ENCODE peak calls at places on chromosomes 7 and 10, in nine cellular contexts. One of them, this sample, is unnamed.

GRCh38 chr10:80700252-80700651 is 162.6 kb downstream of the SH2D4B start:
- DNase-seq in thoracic aorta: no peak
- DNase-seq in AG09319: no peak
- DNase-seq in stomach: no peak
- DNase-seq in astrocyte: no peak
- DNase-seq in kidney epithelial cell: no peak
- DNase-seq in WTC11: no peak
- DNase-seq in neural progenitor cell: no peak
- DNase-seq in omental fat pad: no peak
- DNase-seq in this sample: no peak

GRCh38 chr7:33061282-33061928 is 1.2 kb downstream of the NT5C3A start:
- DNase-seq in stomach: no peak
- DNase-seq in astrocyte: no peak
- DNase-seq in thoracic aorta: no peak
- DNase-seq in WTC11: no peak
- DNase-seq in neural progenitor cell: no peak
- DNase-seq in AG09319: no peak
- DNase-seq in kidney epithelial cell: no peak
- DNase-seq in omental fat pad: no peak
- DNase-seq in this sample: no peak

GRCh38 chr7:37284285-37284684 is 164.4 kb downstream of the ELMO1 start:
- DNase-seq in thoracic aorta: no peak
- DNase-seq in WTC11: no peak
- DNase-seq in omental fat pad: no peak
- DNase-seq in astrocyte: no peak
- DNase-seq in AG09319: no peak
- DNase-seq in neural progenitor cell: no peak
- DNase-seq in stomach: no peak
- DNase-seq in kidney epithelial cell: no peak
- DNase-seq in this sample: no peak

GRCh38 chr7:727806-728460 is 852 bp upstream of the PRKAR1B start:
- DNase-seq in kidney epithelial cell: no peak
- DNase-seq in omental fat pad: no peak
- DNase-seq in stomach: no peak
- DNase-seq in WTC11: no peak
- DNase-seq in thoracic aorta: no peak
- DNase-seq in AG09319: no peak
- DNase-seq in neural progenitor cell: peak
- DNase-seq in astrocyte: no peak
- DNase-seq in this sample: no peak

GRCh38 chr10:84076540-84077195 is 62.6 kb upstream of the GHITM start:
- DNase-seq in kidney epithelial cell: no peak
- DNase-seq in astrocyte: peak
- DNase-seq in neural progenitor cell: peak
- DNase-seq in stomach: no peak
- DNase-seq in thoracic aorta: no peak
- DNase-seq in AG09319: no peak
- DNase-seq in WTC11: peak
- DNase-seq in omental fat pad: no peak
- DNase-seq in this sample: no peak

GRCh38 chr7:89559596-89559995 is 594.7 kb upstream of the STEAP1 start:
- DNase-seq in WTC11: no peak
- DNase-seq in omental fat pad: no peak
- DNase-seq in astrocyte: no peak
- DNase-seq in neural progenitor cell: no peak
- DNase-seq in stomach: no peak
- DNase-seq in thoracic aorta: no peak
- DNase-seq in kidney epithelial cell: no peak
- DNase-seq in AG09319: no peak
- DNase-seq in this sample: no peak

GRCh38 chr7:111026806-111027205 is 64.1 kb upstream of the LRRN3 start:
- DNase-seq in omental fat pad: no peak
- DNase-seq in neural progenitor cell: no peak
- DNase-seq in astrocyte: no peak
- DNase-seq in AG09319: no peak
- DNase-seq in kidney epithelial cell: no peak
- DNase-seq in WTC11: no peak
- DNase-seq in thoracic aorta: no peak
- DNase-seq in stomach: no peak
- DNase-seq in this sample: no peak

GRCh38 chr7:108030536-108030935 is 27.6 kb upstream of the LAMB1 start:
- DNase-seq in kidney epithelial cell: no peak
- DNase-seq in AG09319: no peak
- DNase-seq in WTC11: no peak
- DNase-seq in astrocyte: no peak
- DNase-seq in neural progenitor cell: no peak
- DNase-seq in thoracic aorta: no peak
- DNase-seq in omental fat pad: no peak
- DNase-seq in stomach: no peak
- DNase-seq in this sample: no peak

GRCh38 chr10:93034426-93034825 is 26.2 kb upstream of the CYP26C1 start:
- DNase-seq in AG09319: peak
- DNase-seq in stomach: no peak
- DNase-seq in astrocyte: peak
- DNase-seq in omental fat pad: no peak
- DNase-seq in WTC11: no peak
- DNase-seq in thoracic aorta: no peak
- DNase-seq in neural progenitor cell: no peak
- DNase-seq in kidney epithelial cell: no peak
- DNase-seq in this sample: no peak

GRCh38 chr10:93039110-93039509 is 21.5 kb upstream of the CYP26C1 start:
- DNase-seq in kidney epithelial cell: no peak
- DNase-seq in WTC11: no peak
- DNase-seq in omental fat pad: no peak
- DNase-seq in stomach: no peak
- DNase-seq in thoracic aorta: no peak
- DNase-seq in AG09319: no peak
- DNase-seq in astrocyte: no peak
- DNase-seq in neural progenitor cell: no peak
- DNase-seq in this sample: no peak

DNA sequence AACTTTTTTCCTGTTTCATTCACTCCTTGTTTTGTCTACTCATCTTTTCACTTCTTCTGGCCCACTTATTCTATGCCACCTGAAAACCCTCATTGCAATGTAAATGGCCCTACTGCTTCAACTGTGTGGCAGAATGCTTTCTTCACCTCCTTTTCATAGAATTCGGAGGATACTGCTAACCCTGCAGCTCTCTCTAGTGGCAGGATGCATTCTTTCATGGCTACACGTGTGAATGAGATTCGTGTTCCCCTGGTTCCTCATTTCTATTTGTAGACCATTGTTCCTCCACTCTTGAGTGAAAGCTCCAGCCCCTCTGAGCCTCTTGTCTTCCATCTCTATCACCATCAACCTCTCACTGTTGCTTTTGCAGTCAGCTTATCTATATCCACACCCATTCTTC is 20.9 kb upstream of the CYP26C1 start:
- DNase-seq in thoracic aorta: no peak
- DNase-seq in omental fat pad: no peak
- DNase-seq in WTC11: no peak
- DNase-seq in astrocyte: peak
- DNase-seq in kidney epithelial cell: no peak
- DNase-seq in AG09319: no peak
- DNase-seq in stomach: no peak
- DNase-seq in neural progenitor cell: peak
- DNase-seq in this sample: no peak
- TF ChIP-seq CTCF in thoracic aorta: peak
- TF ChIP-seq CTCF in omental fat pad: no peak
- TF ChIP-seq CTCF in WTC11: peak
- TF ChIP-seq CTCF in astrocyte: peak
- TF ChIP-seq CTCF in kidney epithelial cell: peak
- TF ChIP-seq CTCF in AG09319: peak
- TF ChIP-seq CTCF in stomach: no peak
- TF ChIP-seq CTCF in neural progenitor cell: peak
- TF ChIP-seq CTCF in this sample: no peak

GRCh38 chr7:7180725-7181428 is 1.5 kb upstream of the C1GALT1 start:
- DNase-seq in neural progenitor cell: no peak
- DNase-seq in AG09319: no peak
- DNase-seq in astrocyte: no peak
- DNase-seq in stomach: no peak
- DNase-seq in omental fat pad: no peak
- DNase-seq in kidney epithelial cell: no peak
- DNase-seq in thoracic aorta: no peak
- DNase-seq in WTC11: no peak
- DNase-seq in this sample: no peak

GRCh38 chr7:7183061-7183832 is 903 bp downstream of the C1GALT1 start:
- DNase-seq in kidney epithelial cell: no peak
- DNase-seq in AG09319: no peak
- DNase-seq in omental fat pad: no peak
- DNase-seq in astrocyte: no peak
- DNase-seq in WTC11: peak
- DNase-seq in thoracic aorta: no peak
- DNase-seq in neural progenitor cell: peak
- DNase-seq in stomach: peak
- DNase-seq in this sample: peak

GRCh38 chr7:7183833-7184463 is 1.6 kb downstream of the C1GALT1 start:
- DNase-seq in omental fat pad: no peak
- DNase-seq in neural progenitor cell: no peak
- DNase-seq in WTC11: no peak
- DNase-seq in stomach: no peak
- DNase-seq in astrocyte: peak
- DNase-seq in kidney epithelial cell: no peak
- DNase-seq in AG09319: no peak
- DNase-seq in thoracic aorta: no peak
- DNase-seq in this sample: no peak

GRCh38 chr7:7181519-7182155 is 707 bp upstream of the C1GALT1 start:
- DNase-seq in WTC11: peak
- DNase-seq in neural progenitor cell: peak
- DNase-seq in AG09319: no peak
- DNase-seq in omental fat pad: no peak
- DNase-seq in astrocyte: peak
- DNase-seq in kidney epithelial cell: no peak
- DNase-seq in thoracic aorta: no peak
- DNase-seq in stomach: peak
- DNase-seq in this sample: peak

DNA sequence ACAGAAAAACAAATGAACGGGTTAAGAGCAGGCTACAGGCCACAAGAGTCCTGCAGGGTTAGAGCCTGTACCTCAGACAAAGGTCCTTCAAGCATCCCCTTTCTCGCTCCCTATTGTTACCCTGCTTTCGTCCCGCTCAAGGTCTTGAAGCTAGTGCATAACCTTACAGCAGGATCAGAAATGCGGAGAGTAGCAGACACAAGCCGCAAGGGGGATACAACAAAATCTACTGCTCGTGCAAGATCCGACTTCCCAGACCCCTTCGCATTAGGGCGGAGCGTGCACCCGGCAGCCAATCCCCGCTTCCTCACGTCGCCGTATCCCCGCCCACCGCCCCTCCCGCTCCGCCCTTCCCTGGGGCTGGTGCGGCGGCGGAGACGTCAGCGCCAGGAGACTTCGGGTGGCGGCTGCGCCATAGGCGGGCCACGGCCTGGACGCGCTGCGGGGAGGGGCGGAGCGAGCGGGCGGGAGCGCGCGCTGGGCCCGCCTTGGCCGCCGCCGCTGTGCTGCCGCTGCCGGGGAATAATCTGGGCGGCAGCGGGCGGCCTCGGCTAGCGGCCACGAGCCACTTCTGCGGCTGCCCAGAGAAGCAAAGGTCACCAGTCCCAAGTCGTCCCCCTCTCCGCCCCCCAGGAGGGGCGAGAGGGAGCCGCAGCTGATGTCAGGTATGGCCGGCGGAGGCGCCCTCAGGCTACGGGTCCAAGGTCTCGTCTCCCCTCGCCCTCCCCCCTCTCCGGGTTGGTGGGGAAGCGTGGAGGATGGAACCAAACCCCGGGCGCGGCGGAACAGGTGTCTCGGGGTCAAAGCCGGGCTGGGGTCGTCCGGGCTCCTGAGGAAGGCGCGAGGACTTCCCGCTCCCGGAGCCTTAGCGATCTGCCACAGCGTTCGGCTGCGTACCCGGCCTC is at the start of gene C1GALT1:
- DNase-seq in WTC11: peak
- DNase-seq in thoracic aorta: peak
- DNase-seq in astrocyte: peak
- DNase-seq in omental fat pad: peak
- DNase-seq in AG09319: peak
- DNase-seq in kidney epithelial cell: peak
- DNase-seq in neural progenitor cell: peak
- DNase-seq in stomach: peak
- DNase-seq in this sample: peak
- TF ChIP-seq CTCF in WTC11: no peak
- TF ChIP-seq CTCF in thoracic aorta: peak
- TF ChIP-seq CTCF in astrocyte: peak
- TF ChIP-seq CTCF in omental fat pad: no peak
- TF ChIP-seq CTCF in AG09319: peak
- TF ChIP-seq CTCF in kidney epithelial cell: peak
- TF ChIP-seq CTCF in neural progenitor cell: peak
- TF ChIP-seq CTCF in stomach: peak
- TF ChIP-seq CTCF in this sample: peak

GRCh38 chr10:61452655-61453641 is at the start of gene TMEM26:
- DNase-seq in astrocyte: peak
- DNase-seq in AG09319: no peak
- DNase-seq in WTC11: peak
- DNase-seq in thoracic aorta: no peak
- DNase-seq in omental fat pad: peak
- DNase-seq in kidney epithelial cell: no peak
- DNase-seq in neural progenitor cell: peak
- DNase-seq in stomach: no peak
- DNase-seq in this sample: no peak
- TF ChIP-seq CTCF in astrocyte: no peak
- TF ChIP-seq CTCF in AG09319: no peak
- TF ChIP-seq CTCF in WTC11: no peak
- TF ChIP-seq CTCF in thoracic aorta: no peak
- TF ChIP-seq CTCF in omental fat pad: no peak
- TF ChIP-seq CTCF in kidney epithelial cell: no peak
- TF ChIP-seq CTCF in neural progenitor cell: no peak
- TF ChIP-seq CTCF in stomach: no peak
- TF ChIP-seq CTCF in this sample: no peak

GRCh38 chr10:70538195-70538520 is 59.6 kb downstream of the PALD1 start:
- DNase-seq in omental fat pad: no peak
- DNase-seq in AG09319: no peak
- DNase-seq in neural progenitor cell: no peak
- DNase-seq in kidney epithelial cell: no peak
- DNase-seq in thoracic aorta: no peak
- DNase-seq in astrocyte: no peak
- DNase-seq in WTC11: no peak
- DNase-seq in stomach: no peak
- DNase-seq in this sample: no peak

GRCh38 chr10:70539471-70539870 is 60.9 kb downstream of the PALD1 start:
- DNase-seq in AG09319: no peak
- DNase-seq in omental fat pad: no peak
- DNase-seq in stomach: no peak
- DNase-seq in thoracic aorta: no peak
- DNase-seq in neural progenitor cell: no peak
- DNase-seq in kidney epithelial cell: no peak
- DNase-seq in WTC11: no peak
- DNase-seq in astrocyte: no peak
- DNase-seq in this sample: no peak

GRCh38 chr10:70536196-70536920 is 57.8 kb downstream of the PALD1 start:
- DNase-seq in thoracic aorta: no peak
- DNase-seq in AG09319: no peak
- DNase-seq in stomach: no peak
- DNase-seq in WTC11: no peak
- DNase-seq in neural progenitor cell: peak
- DNase-seq in omental fat pad: no peak
- DNase-seq in kidney epithelial cell: no peak
- DNase-seq in astrocyte: no peak
- DNase-seq in this sample: no peak

GRCh38 chr10:70538731-70539338 is 60.3 kb downstream of the PALD1 start:
- DNase-seq in thoracic aorta: no peak
- DNase-seq in WTC11: no peak
- DNase-seq in astrocyte: no peak
- DNase-seq in AG09319: no peak
- DNase-seq in omental fat pad: no peak
- DNase-seq in kidney epithelial cell: no peak
- DNase-seq in neural progenitor cell: no peak
- DNase-seq in stomach: no peak
- DNase-seq in this sample: no peak

DNA sequence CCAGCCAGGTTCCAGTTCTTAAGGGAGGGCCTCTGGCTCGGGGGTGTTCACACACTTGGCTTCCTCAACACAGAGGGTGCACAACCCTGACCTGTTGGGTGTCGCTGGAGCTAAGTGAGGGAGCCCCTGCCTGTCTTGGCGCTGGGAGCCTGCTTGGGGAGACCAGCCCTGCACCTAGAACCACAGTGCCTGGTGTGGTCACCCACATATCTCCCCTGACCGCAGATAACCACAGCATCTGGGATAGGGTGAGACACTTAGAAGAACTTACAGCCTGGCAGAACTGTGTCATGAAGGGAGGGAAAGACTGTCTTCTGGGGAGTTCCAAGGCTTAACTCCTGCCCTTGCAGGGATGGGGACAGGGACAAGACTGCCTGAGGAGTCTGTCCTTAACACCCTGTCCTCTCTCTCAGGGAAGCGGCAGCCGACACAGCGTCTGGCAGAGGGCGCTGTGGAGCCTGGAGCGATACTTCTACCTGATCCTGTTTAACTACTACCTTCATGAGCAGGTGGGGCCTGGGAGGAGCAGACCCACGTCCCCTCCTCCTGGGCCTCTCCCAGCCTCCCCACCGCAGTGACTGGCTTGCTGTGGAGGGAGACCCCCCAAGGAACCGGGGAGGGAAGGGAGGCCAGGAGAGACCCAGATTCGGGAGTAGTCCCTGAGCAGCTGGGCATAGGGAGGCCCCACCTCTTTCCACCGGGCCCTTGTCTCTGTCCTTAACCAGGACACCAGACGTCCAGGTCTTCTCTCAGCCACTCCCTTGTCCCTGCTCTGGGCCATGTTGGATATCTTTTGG is 59.0 kb downstream of the PALD1 start:
- DNase-seq in kidney epithelial cell: no peak
- DNase-seq in AG09319: no peak
- DNase-seq in thoracic aorta: no peak
- DNase-seq in stomach: peak
- DNase-seq in WTC11: peak
- DNase-seq in astrocyte: no peak
- DNase-seq in neural progenitor cell: peak
- DNase-seq in omental fat pad: no peak
- DNase-seq in this sample: no peak
- TF ChIP-seq CTCF in kidney epithelial cell: peak
- TF ChIP-seq CTCF in AG09319: peak
- TF ChIP-seq CTCF in thoracic aorta: no peak
- TF ChIP-seq CTCF in stomach: no peak
- TF ChIP-seq CTCF in WTC11: peak
- TF ChIP-seq CTCF in astrocyte: peak
- TF ChIP-seq CTCF in neural progenitor cell: peak
- TF ChIP-seq CTCF in omental fat pad: no peak
- TF ChIP-seq CTCF in this sample: no peak